ENCODE peak calls at places on chromosomes 13 and 19, in five cellular contexts. I is foreskin keratinocyte, U is cardiac fibroblast, R is mammary epithelial cell, O is IMR-90. S is an unnamed sample.

GRCh38 chr19:58054792-58055482 is 4.1 kb upstream of the ZNF135 start:
- DNase-seq in I (no peak), R (no peak), O (peak), U (peak), S (no peak)

GRCh38 chr19:32543107-32543900 is 37.7 kb upstream of the PDCD5 start:
- DNase-seq in I (no peak), O (peak), R (peak), U (no peak), S (no peak)

GRCh38 chr19:49953376-49953775 is 7.6 kb downstream of the SIGLEC11 start:
- DNase-seq in I (no peak), O (no peak), U (no peak), R (no peak), S (no peak)

GRCh38 chr19:56868446-56868845 is 27.9 kb upstream of the PEG3 start:
- DNase-seq in O (no peak), U (no peak), I (no peak), R (no peak), S (no peak)

GRCh38 chr19:3335431-3336350 is 30.7 kb upstream of the NFIC start:
- DNase-seq in U (peak), I (no peak), O (peak), R (no peak), S (no peak)

GRCh38 chr13:32031815-32032345 is 306 bp downstream of the FRY start:
- DNase-seq in O (no peak), I (no peak), U (no peak), R (no peak), S (no peak)

GRCh38 chr13:40668335-40668734 is 1.9 kb upstream of the FOXO1 start:
- DNase-seq in O (no peak), U (peak), I (no peak), R (no peak), S (no peak)

GRCh38 chr13:101149735-101150380 is 266.4 kb downstream of the NALCN start:
- DNase-seq in U (peak), O (peak), I (no peak), R (peak), S (no peak)

GRCh38 chr19:46607441-46607841 is 6.3 kb downstream of the CALM3 start:
- DNase-seq in I (no peak), U (no peak), R (no peak), O (no peak), S (no peak)

GRCh38 chr13:98098511-98098910 is 44.4 kb upstream of the FARP1 start:
- DNase-seq in R (no peak), U (no peak), O (peak), I (no peak), S (no peak)

GRCh38 chr19:15304140-15304705 is 28.1 kb downstream of the BRD4 start:
- DNase-seq in O (no peak), I (no peak), U (no peak), R (no peak), S (no peak)

GRCh38 chr19:6234527-6234926 is 45.2 kb downstream of the MLLT1 start:
- DNase-seq in U (no peak), I (no peak), O (peak), R (no peak), S (no peak)

GRCh38 chr19:7515471-7516226 is at the start of gene ZNF358:
- DNase-seq in R (no peak), I (no peak), O (peak), U (peak), S (no peak)

GRCh38 chr13:43657485-43657884 is 129.3 kb downstream of the ENOX1 start:
- DNase-seq in O (no peak), U (no peak), I (no peak), R (no peak), S (no peak)

GRCh38 chr13:108728370-108728769 is 99.0 kb downstream of the MYO16 start:
- DNase-seq in R (no peak), U (no peak), O (no peak), I (no peak), S (no peak)
- TF ChIP-seq CTCF in R (no peak), U (no peak), O (no peak), I (no peak), S (no peak)

GRCh38 chr13:46679369-46680180 is 117.4 kb downstream of the ESD start:
- DNase-seq in O (peak), I (no peak), U (peak), R (no peak), S (no peak)
- TF ChIP-seq CTCF in O (peak), I (peak), U (peak), R (no peak), S (no peak)

GRCh38 chr13:47859129-47859528 is 141.9 kb downstream of the SUCLA2 start:
- DNase-seq in I (no peak), O (no peak), R (no peak), U (peak), S (no peak)
- TF ChIP-seq CTCF in I (no peak), O (no peak), R (no peak), U (no peak), S (no peak)

GRCh38 chr19:11380653-11381534 is 3.2 kb downstream of the EPOR start:
- DNase-seq in U (peak), I (peak), R (peak), O (peak), S (peak)
- TF ChIP-seq CTCF in U (peak), I (peak), R (peak), O (peak), S (peak)

GRCh38 chr19:55099557-55100506 is 17.6 kb downstream of the PPP1R12C start:
- DNase-seq in I (no peak), O (no peak), U (peak), R (no peak), S (no peak)
- TF ChIP-seq CTCF in I (peak), O (no peak), U (no peak), R (no peak), S (no peak)

GRCh38 chr13:30456290-30456689 is 9.4 kb downstream of the HMGB1 start:
- DNase-seq in I (no peak), U (no peak), R (no peak), O (no peak), S (no peak)

GRCh38 chr13:30457306-30457891 is 8.3 kb downstream of the HMGB1 start:
- DNase-seq in R (no peak), U (no peak), I (no peak), O (no peak), S (no peak)

GRCh38 chr13:30454991-30455390 is 10.7 kb downstream of the HMGB1 start:
- DNase-seq in U (no peak), I (no peak), O (no peak), R (no peak), S (no peak)

GRCh38 chr13:30450066-30450465 is 15.7 kb downstream of the HMGB1 start:
- DNase-seq in O (no peak), R (no peak), U (no peak), I (no peak), S (no peak)

DNA sequence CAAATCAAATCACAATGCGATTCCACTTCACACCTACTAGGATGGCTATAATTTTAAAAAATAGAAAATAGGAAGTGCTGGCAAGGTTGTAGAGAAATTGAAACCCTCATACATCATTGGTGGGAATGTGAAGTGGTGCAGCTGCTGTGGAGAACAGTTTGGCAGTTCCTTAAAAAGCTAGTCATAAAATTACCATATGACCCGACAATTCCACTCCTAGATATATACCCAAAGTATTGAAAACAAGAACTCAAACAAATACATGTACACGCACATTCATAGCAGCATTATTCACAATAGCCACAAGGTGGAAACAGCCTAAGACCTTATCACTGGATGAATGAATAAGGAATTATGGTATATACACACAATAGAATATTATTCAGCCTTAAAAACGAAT is 12.0 kb downstream of the HMGB1 start:
- DNase-seq in U (peak), O (peak), R (no peak), I (no peak), S (no peak)
- TF ChIP-seq CTCF in U (peak), O (peak), R (peak), I (peak), S (peak)

DNA sequence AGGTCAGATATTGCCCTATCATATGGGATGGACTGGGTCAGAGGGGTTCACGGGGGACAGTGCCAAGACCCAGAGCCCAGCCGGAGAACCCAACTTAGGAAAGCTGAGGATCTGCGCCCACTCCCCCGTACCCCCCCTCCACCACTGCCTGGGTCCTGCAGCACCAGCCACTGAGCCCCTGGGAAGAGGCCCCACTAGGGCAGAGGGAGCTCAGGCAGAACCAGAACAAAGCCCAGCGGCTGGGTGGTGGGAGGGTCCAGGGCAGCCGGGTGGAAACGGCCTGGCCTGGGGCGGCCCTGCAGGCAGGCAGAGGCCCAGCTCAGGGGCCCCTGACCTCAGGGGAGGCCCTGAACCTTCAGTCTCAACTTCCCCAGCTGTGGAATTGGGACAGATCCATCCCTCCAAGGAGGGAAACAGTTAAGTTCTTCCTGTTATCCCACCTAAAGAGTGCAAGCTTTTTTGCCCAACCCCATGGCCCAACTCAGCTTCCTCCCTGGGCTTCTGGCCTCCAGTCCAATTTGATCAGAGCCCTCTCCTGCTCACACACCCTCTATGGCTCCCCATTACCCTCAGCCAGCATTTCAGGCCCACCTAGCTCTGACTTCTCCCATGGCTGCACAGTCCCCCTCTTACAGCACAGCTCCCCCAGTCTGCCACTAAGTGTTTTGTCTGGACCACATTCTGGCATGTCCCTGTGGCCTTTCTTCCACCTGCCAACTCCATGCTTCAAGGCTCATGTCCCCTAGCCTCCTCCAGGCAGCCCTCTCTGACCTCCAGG is 3.1 kb downstream of the NR2F6 start:
- DNase-seq in R (no peak), I (no peak), O (no peak), U (no peak), S (no peak)
- TF ChIP-seq CTCF in R (no peak), I (no peak), O (no peak), U (no peak), S (no peak)

GRCh38 chr19:1240925-1241324 is 626 bp upstream of the ATP5F1D start:
- DNase-seq in O (no peak), I (no peak), R (no peak), U (no peak), S (no peak)

GRCh38 chr19:1239796-1240737 is 1.5 kb upstream of the ATP5F1D start:
- DNase-seq in O (peak), U (peak), R (peak), I (no peak), S (peak)

GRCh38 chr19:1239420-1239795 is 1.6 kb upstream of the CBARP start:
- DNase-seq in O (no peak), R (no peak), U (no peak), I (no peak), S (no peak)

GRCh38 chr19:1243768-1244692 is 2.5 kb downstream of the ATP5F1D start:
- DNase-seq in O (peak), U (peak), R (peak), I (no peak), S (peak)

DNA sequence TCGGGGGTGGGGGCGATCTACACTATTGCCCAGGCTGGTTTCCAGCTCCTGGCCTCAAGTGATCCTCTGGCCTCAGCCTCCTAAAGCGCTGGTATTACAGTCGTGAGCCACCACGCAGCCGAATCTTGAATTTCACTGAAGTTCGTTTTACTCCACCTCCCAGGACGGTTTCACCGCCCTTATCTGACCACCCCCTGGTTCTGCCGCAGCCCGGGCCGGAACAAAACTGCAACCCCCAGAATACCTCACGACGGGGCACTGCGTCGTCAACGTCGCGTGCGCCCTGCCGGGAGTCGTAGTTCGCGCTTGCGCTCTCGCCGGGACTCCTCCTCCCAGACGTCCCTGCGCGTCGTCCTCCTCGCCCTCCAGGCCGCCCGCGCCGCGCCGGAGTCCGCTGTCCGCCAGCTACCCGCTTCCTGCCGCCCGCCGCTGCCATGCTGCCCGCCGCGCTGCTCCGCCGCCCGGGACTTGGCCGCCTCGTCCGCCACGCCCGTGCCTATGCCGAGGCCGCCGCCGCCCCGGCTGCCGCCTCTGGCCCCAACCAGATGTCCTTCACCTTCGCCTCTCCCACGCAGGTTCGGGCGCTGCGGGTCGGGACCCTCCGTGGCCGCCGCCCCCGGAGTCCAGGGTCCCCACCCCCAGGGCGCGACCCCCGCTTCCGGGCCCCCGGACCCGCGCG is at the start of gene ATP5F1D:
- DNase-seq in O (peak), R (peak), I (peak), U (peak), S (peak)
- TF ChIP-seq CTCF in O (no peak), R (no peak), I (no peak), U (no peak), S (no peak)